ENCODE peak calls at places on chromosomes 1 and 21, in eight cellular contexts. One of them, this sample, is unnamed.
A peak's percentile ranks its signal among the peaks of the same experiment; 100 is the strongest.

GRCh38 chr1:54001620-54002019 is 16.4 kb downstream of the LDLRAD1 start:
- DNase-seq in stimulated activated CD4-positive, alpha-beta T cell treated with anti-CD3 and anti-CD28 coated beads, Interleukin-2, amount 100 ng/mL, for 24 hours: no peak
- DNase-seq in NB4: no peak
- DNase-seq in NCI-H774: peak; percentile 54
- DNase-seq in immature natural killer cell: no peak
- DNase-seq in cardiac muscle cell: no peak
- DNase-seq in neuronal stem cell: no peak
- DNase-seq in NCI-H446: no peak
- DNase-seq in this sample: no peak

GRCh38 chr1:66296901-66297300 is 237.1 kb upstream of the SGIP1 start:
- DNase-seq in NB4: no peak
- DNase-seq in cardiac muscle cell: peak; percentile 42
- DNase-seq in NCI-H774: no peak
- DNase-seq in stimulated activated CD4-positive, alpha-beta T cell treated with anti-CD3 and anti-CD28 coated beads, Interleukin-2, amount 100 ng/mL, for 24 hours: no peak
- DNase-seq in neuronal stem cell: no peak
- DNase-seq in NCI-H446: no peak
- DNase-seq in immature natural killer cell: no peak
- DNase-seq in this sample: no peak

GRCh38 chr1:117658676-117659075 is 52.8 kb downstream of the TENT5C start:
- DNase-seq in NCI-H446: no peak
- DNase-seq in NB4: no peak
- DNase-seq in neuronal stem cell: no peak
- DNase-seq in cardiac muscle cell: no peak
- DNase-seq in immature natural killer cell: peak; percentile 75
- DNase-seq in NCI-H774: no peak
- DNase-seq in stimulated activated CD4-positive, alpha-beta T cell treated with anti-CD3 and anti-CD28 coated beads, Interleukin-2, amount 100 ng/mL, for 24 hours: peak; percentile 42
- DNase-seq in this sample: no peak

GRCh38 chr1:38420666-38421065 is 374.1 kb upstream of the POU3F1 start:
- DNase-seq in NB4: no peak
- DNase-seq in NCI-H774: no peak
- DNase-seq in stimulated activated CD4-positive, alpha-beta T cell treated with anti-CD3 and anti-CD28 coated beads, Interleukin-2, amount 100 ng/mL, for 24 hours: no peak
- DNase-seq in NCI-H446: no peak
- DNase-seq in cardiac muscle cell: no peak
- DNase-seq in neuronal stem cell: no peak
- DNase-seq in immature natural killer cell: no peak
- DNase-seq in this sample: no peak

GRCh38 chr1:155131846-155132245 is 3.8 kb upstream of the SLC50A1 start:
- DNase-seq in neuronal stem cell: no peak
- DNase-seq in NCI-H446: no peak
- DNase-seq in stimulated activated CD4-positive, alpha-beta T cell treated with anti-CD3 and anti-CD28 coated beads, Interleukin-2, amount 100 ng/mL, for 24 hours: no peak
- DNase-seq in cardiac muscle cell: no peak
- DNase-seq in immature natural killer cell: no peak
- DNase-seq in NCI-H774: no peak
- DNase-seq in NB4: no peak
- DNase-seq in this sample: no peak

GRCh38 chr1:14948112-14948652 is 205.4 kb upstream of the TMEM51 start:
- DNase-seq in NCI-H774: no peak
- DNase-seq in cardiac muscle cell: no peak
- DNase-seq in stimulated activated CD4-positive, alpha-beta T cell treated with anti-CD3 and anti-CD28 coated beads, Interleukin-2, amount 100 ng/mL, for 24 hours: no peak
- DNase-seq in neuronal stem cell: no peak
- DNase-seq in NB4: no peak
- DNase-seq in immature natural killer cell: no peak
- DNase-seq in NCI-H446: no peak
- DNase-seq in this sample: no peak

GRCh38 chr1:190000365-190000872 is 477.2 kb downstream of the BRINP3 start:
- DNase-seq in NCI-H446: no peak
- DNase-seq in NCI-H774: no peak
- DNase-seq in cardiac muscle cell: no peak
- DNase-seq in NB4: no peak
- DNase-seq in immature natural killer cell: no peak
- DNase-seq in stimulated activated CD4-positive, alpha-beta T cell treated with anti-CD3 and anti-CD28 coated beads, Interleukin-2, amount 100 ng/mL, for 24 hours: no peak
- DNase-seq in neuronal stem cell: no peak
- DNase-seq in this sample: no peak

GRCh38 chr1:233057836-233058235 is 107.4 kb downstream of the NTPCR start:
- DNase-seq in NCI-H446: no peak
- DNase-seq in neuronal stem cell: no peak
- DNase-seq in NB4: no peak
- DNase-seq in cardiac muscle cell: no peak
- DNase-seq in immature natural killer cell: no peak
- DNase-seq in stimulated activated CD4-positive, alpha-beta T cell treated with anti-CD3 and anti-CD28 coated beads, Interleukin-2, amount 100 ng/mL, for 24 hours: no peak
- DNase-seq in NCI-H774: no peak
- DNase-seq in this sample: no peak

GRCh38 chr21:32328595-32328994 is 29.9 kb downstream of the MRAP start:
- DNase-seq in NB4: no peak
- DNase-seq in cardiac muscle cell: peak; percentile 42
- DNase-seq in stimulated activated CD4-positive, alpha-beta T cell treated with anti-CD3 and anti-CD28 coated beads, Interleukin-2, amount 100 ng/mL, for 24 hours: no peak
- DNase-seq in NCI-H774: no peak
- DNase-seq in neuronal stem cell: no peak
- DNase-seq in NCI-H446: no peak
- DNase-seq in immature natural killer cell: no peak
- DNase-seq in this sample: no peak

GRCh38 chr21:44704636-44705001 is 6.8 kb downstream of the TSPEAR start:
- DNase-seq in stimulated activated CD4-positive, alpha-beta T cell treated with anti-CD3 and anti-CD28 coated beads, Interleukin-2, amount 100 ng/mL, for 24 hours: peak; percentile 15
- DNase-seq in NB4: no peak
- DNase-seq in cardiac muscle cell: no peak
- DNase-seq in NCI-H774: no peak
- DNase-seq in NCI-H446: no peak
- DNase-seq in neuronal stem cell: no peak
- DNase-seq in immature natural killer cell: no peak
- DNase-seq in this sample: no peak

GRCh38 chr1:67759692-67760029 is 73.6 kb downstream of the GNG12 start:
- DNase-seq in NB4: no peak
- DNase-seq in immature natural killer cell: no peak
- DNase-seq in NCI-H446: no peak
- DNase-seq in NCI-H774: no peak
- DNase-seq in cardiac muscle cell: peak; percentile 16
- DNase-seq in neuronal stem cell: no peak
- DNase-seq in stimulated activated CD4-positive, alpha-beta T cell treated with anti-CD3 and anti-CD28 coated beads, Interleukin-2, amount 100 ng/mL, for 24 hours: no peak
- DNase-seq in this sample: no peak

GRCh38 chr1:108079550-108079949 is 114.6 kb upstream of the VAV3 start:
- DNase-seq in cardiac muscle cell: no peak
- DNase-seq in NB4: no peak
- DNase-seq in immature natural killer cell: peak; percentile 40
- DNase-seq in NCI-H774: no peak
- DNase-seq in NCI-H446: no peak
- DNase-seq in stimulated activated CD4-positive, alpha-beta T cell treated with anti-CD3 and anti-CD28 coated beads, Interleukin-2, amount 100 ng/mL, for 24 hours: peak; percentile 39
- DNase-seq in neuronal stem cell: no peak
- DNase-seq in this sample: no peak

GRCh38 chr1:62735491-62736171 is 47.4 kb upstream of the DOCK7 start:
- DNase-seq in neuronal stem cell: no peak
- DNase-seq in immature natural killer cell: no peak
- DNase-seq in NCI-H446: no peak
- DNase-seq in NCI-H774: no peak
- DNase-seq in cardiac muscle cell: peak; percentile 55
- DNase-seq in stimulated activated CD4-positive, alpha-beta T cell treated with anti-CD3 and anti-CD28 coated beads, Interleukin-2, amount 100 ng/mL, for 24 hours: no peak
- DNase-seq in NB4: no peak
- DNase-seq in this sample: no peak

GRCh38 chr1:8671313-8671917 is 146.0 kb downstream of the RERE start:
- DNase-seq in NB4: peak; percentile 69
- DNase-seq in stimulated activated CD4-positive, alpha-beta T cell treated with anti-CD3 and anti-CD28 coated beads, Interleukin-2, amount 100 ng/mL, for 24 hours: no peak
- DNase-seq in NCI-H774: no peak
- DNase-seq in NCI-H446: peak; percentile 90
- DNase-seq in cardiac muscle cell: peak; percentile 91
- DNase-seq in neuronal stem cell: peak; percentile 32
- DNase-seq in immature natural killer cell: peak; percentile 30
- DNase-seq in this sample: no peak

GRCh38 chr1:76059461-76059860 is 15.1 kb upstream of the ST6GALNAC3 start:
- DNase-seq in NCI-H446: no peak
- DNase-seq in cardiac muscle cell: no peak
- DNase-seq in NB4: no peak
- DNase-seq in NCI-H774: peak; percentile 23
- DNase-seq in neuronal stem cell: no peak
- DNase-seq in stimulated activated CD4-positive, alpha-beta T cell treated with anti-CD3 and anti-CD28 coated beads, Interleukin-2, amount 100 ng/mL, for 24 hours: no peak
- DNase-seq in immature natural killer cell: no peak
- DNase-seq in this sample: no peak

GRCh38 chr1:175481126-175482071 is 262.0 kb downstream of the TNR start:
- DNase-seq in NB4: peak; percentile 38
- DNase-seq in NCI-H774: no peak
- DNase-seq in stimulated activated CD4-positive, alpha-beta T cell treated with anti-CD3 and anti-CD28 coated beads, Interleukin-2, amount 100 ng/mL, for 24 hours: no peak
- DNase-seq in NCI-H446: peak; percentile 51
- DNase-seq in neuronal stem cell: no peak
- DNase-seq in cardiac muscle cell: peak; percentile 54
- DNase-seq in immature natural killer cell: peak; percentile 38
- DNase-seq in this sample: no peak

GRCh38 chr1:85188530-85188929 is 12.3 kb downstream of the SYDE2 start:
- DNase-seq in neuronal stem cell: no peak
- DNase-seq in NB4: no peak
- DNase-seq in NCI-H774: no peak
- DNase-seq in NCI-H446: no peak
- DNase-seq in cardiac muscle cell: no peak
- DNase-seq in immature natural killer cell: no peak
- DNase-seq in stimulated activated CD4-positive, alpha-beta T cell treated with anti-CD3 and anti-CD28 coated beads, Interleukin-2, amount 100 ng/mL, for 24 hours: no peak
- DNase-seq in this sample: no peak

GRCh38 chr1:180623579-180624347 is 8.1 kb upstream of the XPR1 start:
- DNase-seq in neuronal stem cell: no peak
- DNase-seq in NCI-H774: no peak
- DNase-seq in immature natural killer cell: no peak
- DNase-seq in stimulated activated CD4-positive, alpha-beta T cell treated with anti-CD3 and anti-CD28 coated beads, Interleukin-2, amount 100 ng/mL, for 24 hours: no peak
- DNase-seq in cardiac muscle cell: peak; percentile 61
- DNase-seq in NB4: peak; percentile 7
- DNase-seq in NCI-H446: no peak
- DNase-seq in this sample: no peak

This sample was measured in NCI-H2171.